ENCODE peak calls at places on chromosomes 7 and 10, in seven cellular contexts. One of them, this sample, is unnamed.

GRCh38 chr10:17599089-17599488 is 18.1 kb downstream of the HACD1 start:
- DNase-seq in right lobe of liver: no peak
- DNase-seq in SJCRH30: no peak
- DNase-seq in right atrium auricular region: no peak
- DNase-seq in prostate gland: no peak
- DNase-seq in cardiac muscle cell: peak; percentile 18
- DNase-seq in testis: no peak
- DNase-seq in this sample: no peak

GRCh38 chr10:31936086-31936485 is 7.5 kb upstream of the ARHGAP12 start:
- DNase-seq in right lobe of liver: no peak
- DNase-seq in SJCRH30: no peak
- DNase-seq in right atrium auricular region: no peak
- DNase-seq in prostate gland: no peak
- DNase-seq in cardiac muscle cell: no peak
- DNase-seq in testis: no peak
- DNase-seq in this sample: no peak

GRCh38 chr10:98344589-98345038 is 70.4 kb downstream of the PYROXD2 start:
- DNase-seq in right lobe of liver: peak; percentile 67
- DNase-seq in SJCRH30: peak; percentile 42
- DNase-seq in right atrium auricular region: peak; percentile 82
- DNase-seq in prostate gland: no peak
- DNase-seq in cardiac muscle cell: peak; percentile 74
- DNase-seq in testis: peak; percentile 23
- DNase-seq in this sample: peak; percentile 97

GRCh38 chr7:148607151-148607661 is 16.6 kb downstream of the C7orf33 start:
- DNase-seq in right lobe of liver: no peak
- DNase-seq in SJCRH30: no peak
- DNase-seq in right atrium auricular region: no peak
- DNase-seq in prostate gland: no peak
- DNase-seq in cardiac muscle cell: no peak
- DNase-seq in testis: no peak
- DNase-seq in this sample: no peak

GRCh38 chr7:37448057-37448636 is 517 bp downstream of the ELMO1 start:
- DNase-seq in right lobe of liver: peak; percentile 62
- DNase-seq in SJCRH30: peak; percentile 51
- DNase-seq in right atrium auricular region: no peak
- DNase-seq in prostate gland: no peak
- DNase-seq in cardiac muscle cell: peak; percentile 55
- DNase-seq in testis: peak; percentile 31
- DNase-seq in this sample: no peak

GRCh38 chr7:50389961-50390360 is 60.2 kb downstream of the FIGNL1 start:
- DNase-seq in right lobe of liver: no peak
- DNase-seq in SJCRH30: no peak
- DNase-seq in right atrium auricular region: no peak
- DNase-seq in prostate gland: no peak
- DNase-seq in cardiac muscle cell: no peak
- DNase-seq in testis: no peak
- DNase-seq in this sample: no peak

GRCh38 chr10:33955676-33956075 is 621.2 kb upstream of the NRP1 start:
- DNase-seq in right lobe of liver: no peak
- DNase-seq in SJCRH30: no peak
- DNase-seq in right atrium auricular region: no peak
- DNase-seq in prostate gland: no peak
- DNase-seq in cardiac muscle cell: no peak
- DNase-seq in testis: no peak
- DNase-seq in this sample: no peak

GRCh38 chr7:50450691-50451051 is 521 bp upstream of the FIGNL1 start:
- DNase-seq in right lobe of liver: no peak
- DNase-seq in SJCRH30: peak; percentile 12
- DNase-seq in right atrium auricular region: no peak
- DNase-seq in prostate gland: no peak
- DNase-seq in cardiac muscle cell: no peak
- DNase-seq in testis: peak; percentile 39
- DNase-seq in this sample: no peak

GRCh38 chr7:141587304-141587703 is 36.1 kb downstream of the AGK start:
- DNase-seq in right lobe of liver: no peak
- DNase-seq in SJCRH30: no peak
- DNase-seq in right atrium auricular region: no peak
- DNase-seq in prostate gland: no peak
- DNase-seq in cardiac muscle cell: no peak
- DNase-seq in testis: no peak
- DNase-seq in this sample: no peak
- H3K4me1 ChIP-seq in right lobe of liver: no peaks in the 10 kb centered on the region
- H3K4me1 ChIP-seq in SJCRH30: peaks cover 8% of the 10 kb centered on the region
- H3K4me1 ChIP-seq in right atrium auricular region: peaks cover 12% of the 10 kb centered on the region
- H3K4me1 ChIP-seq in prostate gland: no peaks in the 10 kb centered on the region
- H3K4me1 ChIP-seq in cardiac muscle cell: no peaks in the 10 kb centered on the region
- H3K4me1 ChIP-seq in testis: no peaks in the 10 kb centered on the region
- H3K4me1 ChIP-seq in this sample: peaks cover 8% of the 10 kb centered on the region

DNA sequence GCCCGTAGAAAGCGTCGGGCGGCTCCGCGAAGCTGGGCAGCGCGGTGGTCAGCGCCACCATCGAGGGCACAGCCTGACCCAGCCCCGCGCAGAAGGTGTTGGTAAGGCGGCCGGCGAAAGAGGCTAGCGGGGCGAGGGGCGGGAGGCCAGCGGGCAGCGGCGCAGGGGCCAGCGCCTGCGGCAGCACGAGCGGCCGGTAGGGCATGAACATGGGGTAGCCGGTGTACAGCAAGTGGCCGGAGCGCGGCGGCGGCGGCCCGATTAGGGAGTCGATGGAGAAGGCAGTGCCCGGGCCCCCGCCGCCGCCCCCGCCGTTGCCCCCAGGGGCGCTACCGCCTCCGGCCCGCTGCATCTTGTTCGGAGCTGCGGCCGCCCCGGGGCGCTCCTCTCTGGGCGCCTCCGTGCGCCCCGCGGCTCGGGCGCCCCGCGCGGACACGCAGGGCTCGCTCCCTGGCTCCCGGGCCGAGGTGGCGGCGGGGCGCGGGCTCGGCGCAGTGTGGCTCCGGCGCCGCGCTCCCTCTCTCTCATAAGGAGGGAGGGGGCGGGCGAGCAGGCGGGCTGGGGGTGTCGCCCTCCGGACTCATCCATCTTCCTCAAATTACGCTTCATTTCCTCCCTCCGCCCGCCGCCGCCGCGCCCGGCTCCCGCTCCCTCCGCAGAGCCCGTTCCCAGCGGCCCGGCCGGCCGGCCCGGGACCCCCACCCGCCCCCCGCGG is at the start of gene GBX1:
- DNase-seq in right lobe of liver: peak; percentile 41
- DNase-seq in SJCRH30: peak; percentile 47
- DNase-seq in right atrium auricular region: no peak
- DNase-seq in prostate gland: no peak
- DNase-seq in cardiac muscle cell: peak; percentile 78
- DNase-seq in testis: no peak
- DNase-seq in this sample: no peak
- H3K27me3 ChIP-seq in right lobe of liver: no peaks in the 10 kb centered on the region
- H3K27me3 ChIP-seq in SJCRH30: peaks cover 39% of the 10 kb centered on the region
- H3K27me3 ChIP-seq in right atrium auricular region: no peaks in the 10 kb centered on the region
- H3K27me3 ChIP-seq in prostate gland: no peaks in the 10 kb centered on the region
- H3K27me3 ChIP-seq in cardiac muscle cell: peaks cover 60% of the 10 kb centered on the region
- H3K27me3 ChIP-seq in testis: no peaks in the 10 kb centered on the region
- H3K27me3 ChIP-seq in this sample: peaks cover 82% of the 10 kb centered on the region

GRCh38 chr7:28481131-28481926 is 69.0 kb downstream of the CREB5 start:
- DNase-seq in right lobe of liver: no peak
- DNase-seq in SJCRH30: peak; percentile 67
- DNase-seq in right atrium auricular region: no peak
- DNase-seq in prostate gland: no peak
- DNase-seq in cardiac muscle cell: no peak
- DNase-seq in testis: no peak
- DNase-seq in this sample: no peak
- H3K4me1 ChIP-seq in right lobe of liver: no peaks in the 10 kb centered on the region
- H3K4me1 ChIP-seq in SJCRH30: peaks cover 32% of the 10 kb centered on the region
- H3K4me1 ChIP-seq in right atrium auricular region: peaks cover 8% of the 10 kb centered on the region
- H3K4me1 ChIP-seq in prostate gland: no peaks in the 10 kb centered on the region
- H3K4me1 ChIP-seq in cardiac muscle cell: peaks cover 18% of the 10 kb centered on the region
- H3K4me1 ChIP-seq in testis: no peaks in the 10 kb centered on the region
- H3K4me1 ChIP-seq in this sample: no peaks in the 10 kb centered on the region

GRCh38 chr10:44969854-44970253 is 8.8 kb downstream of the DEPP1 start:
- DNase-seq in right lobe of liver: peak; percentile 81
- DNase-seq in SJCRH30: no peak
- DNase-seq in right atrium auricular region: no peak
- DNase-seq in prostate gland: no peak
- DNase-seq in cardiac muscle cell: no peak
- DNase-seq in testis: no peak
- DNase-seq in this sample: no peak
- H3K27me3 ChIP-seq in right lobe of liver: no peaks in the 10 kb centered on the region
- H3K27me3 ChIP-seq in SJCRH30: no peaks in the 10 kb centered on the region
- H3K27me3 ChIP-seq in right atrium auricular region: no peaks in the 10 kb centered on the region
- H3K27me3 ChIP-seq in prostate gland: no peaks in the 10 kb centered on the region
- H3K27me3 ChIP-seq in cardiac muscle cell: no peaks in the 10 kb centered on the region
- H3K27me3 ChIP-seq in testis: no peaks in the 10 kb centered on the region
- H3K27me3 ChIP-seq in this sample: no peaks in the 10 kb centered on the region

DNA sequence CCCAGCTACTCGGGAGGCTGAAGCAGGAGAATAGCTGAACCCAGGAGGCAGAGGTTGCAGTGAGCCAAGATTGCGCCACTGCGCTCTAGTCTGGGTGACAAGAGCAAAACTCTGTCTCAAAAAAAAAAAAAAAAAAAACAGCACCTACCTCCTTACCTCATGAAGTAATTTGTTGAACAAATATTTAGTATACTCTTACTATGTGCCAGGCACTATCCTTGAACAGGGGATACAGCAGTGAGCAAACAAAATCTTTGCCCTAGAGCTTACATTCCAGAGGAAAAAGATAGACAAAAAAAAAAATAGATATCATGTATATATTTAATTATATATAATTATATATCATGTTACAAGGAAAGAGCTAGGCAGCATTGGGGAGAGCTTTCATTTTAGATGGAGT is 36.4 kb upstream of the HERPUD2 start:
- DNase-seq in right lobe of liver: no peak
- DNase-seq in SJCRH30: no peak
- DNase-seq in right atrium auricular region: no peak
- DNase-seq in prostate gland: no peak
- DNase-seq in cardiac muscle cell: no peak
- DNase-seq in testis: no peak
- DNase-seq in this sample: no peak
- H3K4me1 ChIP-seq in right lobe of liver: no peaks in the 10 kb centered on the region
- H3K4me1 ChIP-seq in SJCRH30: no peaks in the 10 kb centered on the region
- H3K4me1 ChIP-seq in right atrium auricular region: peaks cover 33% of the 10 kb centered on the region
- H3K4me1 ChIP-seq in prostate gland: no peaks in the 10 kb centered on the region
- H3K4me1 ChIP-seq in cardiac muscle cell: peaks cover 23% of the 10 kb centered on the region
- H3K4me1 ChIP-seq in testis: peaks cover 5% of the 10 kb centered on the region
- H3K4me1 ChIP-seq in this sample: peaks cover 26% of the 10 kb centered on the region

DNA sequence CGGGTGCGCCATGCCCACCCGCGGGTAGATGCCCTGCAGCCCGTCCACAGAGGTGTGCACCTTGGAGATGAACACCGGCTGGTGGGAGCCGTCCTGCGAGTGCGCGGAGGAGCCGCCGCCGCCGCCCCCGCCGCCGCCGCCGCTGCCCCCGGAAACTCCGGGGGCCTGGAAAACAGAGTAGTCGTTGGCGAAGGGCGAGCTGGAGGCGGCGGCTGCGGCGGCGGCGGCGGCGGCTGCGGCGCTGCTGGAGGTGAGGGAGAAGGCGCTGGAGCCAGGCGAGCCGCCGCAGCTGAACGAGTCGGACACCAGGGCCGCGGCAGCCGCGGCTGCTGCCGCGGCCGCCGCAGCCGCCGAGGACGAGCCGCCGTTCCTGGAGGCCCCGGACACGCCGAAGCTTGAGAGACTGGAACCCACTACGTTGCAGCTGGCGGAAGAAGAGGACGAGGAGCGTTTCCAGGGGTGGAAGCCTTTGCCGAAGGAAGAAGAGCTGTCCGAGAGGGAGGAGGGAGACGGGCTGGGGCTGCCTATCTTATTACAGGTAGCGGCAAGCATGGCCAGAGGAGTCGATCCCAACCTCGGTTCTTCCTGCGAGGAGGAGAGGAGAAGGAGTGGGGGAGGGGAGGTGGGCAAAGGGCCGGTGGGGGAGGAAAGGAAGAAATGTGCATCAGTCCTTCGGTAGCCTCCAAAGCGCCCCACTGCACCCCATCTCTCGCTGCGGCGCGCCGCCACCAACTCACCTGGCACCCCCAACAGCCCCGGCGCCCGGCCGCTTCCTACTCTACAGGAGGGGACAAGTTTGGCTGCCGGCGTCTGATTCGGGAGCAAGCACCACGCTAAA is 1.3 kb downstream of the SP8 start:
- DNase-seq in right lobe of liver: no peak
- DNase-seq in SJCRH30: peak; percentile 49
- DNase-seq in right atrium auricular region: no peak
- DNase-seq in prostate gland: peak; percentile 43
- DNase-seq in cardiac muscle cell: peak; percentile 68
- DNase-seq in testis: no peak
- DNase-seq in this sample: no peak
- H3K27me3 ChIP-seq in right lobe of liver: peaks cover 15% of the 10 kb centered on the region
- H3K27me3 ChIP-seq in SJCRH30: no peaks in the 10 kb centered on the region
- H3K27me3 ChIP-seq in right atrium auricular region: peaks cover 60% of the 10 kb centered on the region
- H3K27me3 ChIP-seq in prostate gland: no peaks in the 10 kb centered on the region
- H3K27me3 ChIP-seq in cardiac muscle cell: peaks cover 100% of the 10 kb centered on the region
- H3K27me3 ChIP-seq in testis: peaks cover 7% of the 10 kb centered on the region
- H3K27me3 ChIP-seq in this sample: peaks cover 87% of the 10 kb centered on the region

GRCh38 chr7:157432541-157432956 is 95.7 kb downstream of the DNAJB6 start:
- DNase-seq in right lobe of liver: no peak
- DNase-seq in SJCRH30: peak; percentile 84
- DNase-seq in right atrium auricular region: no peak
- DNase-seq in prostate gland: peak; percentile 43
- DNase-seq in cardiac muscle cell: no peak
- DNase-seq in testis: peak; percentile 87
- DNase-seq in this sample: no peak
- H3K4me1 ChIP-seq in right lobe of liver: no peaks in the 10 kb centered on the region
- H3K4me1 ChIP-seq in SJCRH30: peaks cover 16% of the 10 kb centered on the region
- H3K4me1 ChIP-seq in right atrium auricular region: peaks cover 7% of the 10 kb centered on the region
- H3K4me1 ChIP-seq in prostate gland: no peaks in the 10 kb centered on the region
- H3K4me1 ChIP-seq in cardiac muscle cell: no peaks in the 10 kb centered on the region
- H3K4me1 ChIP-seq in testis: peaks cover 7% of the 10 kb centered on the region
- H3K4me1 ChIP-seq in this sample: peaks cover 9% of the 10 kb centered on the region

DNA sequence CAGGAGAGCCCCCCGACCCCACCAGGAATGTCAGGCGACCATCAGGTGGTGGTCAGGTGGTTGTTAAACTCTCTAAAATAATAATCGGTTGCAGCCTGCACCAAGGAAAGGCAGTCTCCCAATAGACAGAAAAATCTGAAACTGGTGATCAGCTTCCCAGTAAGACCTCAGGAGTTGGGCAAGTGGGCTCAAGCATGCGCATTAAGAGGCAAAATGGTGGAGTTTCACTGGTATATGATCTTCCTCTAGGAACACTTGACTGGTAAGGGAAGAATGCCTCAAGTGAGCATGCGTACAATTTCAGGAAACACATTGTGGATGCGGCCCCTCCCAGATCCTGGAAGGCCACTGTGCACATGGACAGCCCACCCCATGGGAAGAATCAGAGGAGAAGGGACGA is 619.9 kb downstream of the TYW1 start:
- DNase-seq in right lobe of liver: no peak
- DNase-seq in SJCRH30: no peak
- DNase-seq in right atrium auricular region: no peak
- DNase-seq in prostate gland: no peak
- DNase-seq in cardiac muscle cell: no peak
- DNase-seq in testis: no peak
- DNase-seq in this sample: no peak
- H3K27me3 ChIP-seq in right lobe of liver: no peaks in the 10 kb centered on the region
- H3K27me3 ChIP-seq in SJCRH30: peaks cover 14% of the 10 kb centered on the region
- H3K27me3 ChIP-seq in right atrium auricular region: no peaks in the 10 kb centered on the region
- H3K27me3 ChIP-seq in prostate gland: no peaks in the 10 kb centered on the region
- H3K27me3 ChIP-seq in cardiac muscle cell: peaks cover 16% of the 10 kb centered on the region
- H3K27me3 ChIP-seq in testis: no peaks in the 10 kb centered on the region
- H3K27me3 ChIP-seq in this sample: peaks cover 6% of the 10 kb centered on the region

This sample was measured in esophagus muscularis mucosa.